ENCODE peak calls at places on chromosomes 7 and 10, in nine cellular contexts. F is Kasumi-1; M is NCI-H2107; T is T-helper 1 cell; E is H9; O is lower lobe of right lung; C is midbrain; N is stimulated activated CD4-positive, alpha-beta T cell treated with anti-CD3 and anti-CD28 coated beads, Interleukin-1b, Interleukin-23, amount 100 ng/mL, for 1 hour; I is anterior cingulate cortex. L is an unnamed sample.

GRCh38 chr10:79346388-79347225 is 662 bp upstream of the PPIF start:
- DNase-seq in I (no peak), C (no peak), M (no peak), E (peak; percentile 67), F (no peak), O (no peak), N (no peak), T (no peak), L (no peak)

GRCh38 chr7:150942591-150943452 is 35.3 kb downstream of the KCNH2 start:
- DNase-seq in T (no peak), C (no peak), I (no peak), N (no peak), F (no peak), E (no peak), O (peak; percentile 24), M (no peak), L (peak; percentile 52)

GRCh38 chr10:101495324-101495925 is 92.6 kb downstream of the POLL start:
- DNase-seq in C (no peak), E (no peak), T (no peak), O (no peak), I (no peak), N (no peak), F (peak; percentile 60), M (no peak), L (no peak)

GRCh38 chr10:84205049-84205852 is 10.9 kb downstream of the CDHR1 start:
- DNase-seq in O (no peak), M (no peak), I (peak; percentile 57), C (peak; percentile 61), T (peak; percentile 27), F (peak; percentile 74), N (peak; percentile 18), E (peak; percentile 69), L (no peak)

GRCh38 chr7:22319424-22320403 is 37.2 kb downstream of the RAPGEF5 start:
- DNase-seq in C (no peak), M (peak; percentile 87), I (no peak), E (no peak), N (no peak), F (no peak), O (no peak), T (no peak), L (no peak)

GRCh38 chr7:92547579-92547978 is 19.0 kb downstream of the RBM48 start:
- DNase-seq in N (no peak), T (no peak), I (peak; percentile 25), M (no peak), C (peak; percentile 24), E (no peak), F (no peak), O (no peak), L (no peak)

GRCh38 chr10:11831520-11831951 is 8.4 kb downstream of the PROSER2 start:
- DNase-seq in N (no peak), T (no peak), C (no peak), I (no peak), O (no peak), E (no peak), M (no peak), F (no peak), L (no peak)

GRCh38 chr10:132385721-132386418 is 11.1 kb upstream of the PWWP2B start:
- DNase-seq in I (no peak), T (no peak), M (no peak), O (peak; percentile 44), C (no peak), F (no peak), N (no peak), E (no peak), L (peak; percentile 41)

GRCh38 chr10:98638920-98639319 is 192.2 kb upstream of the HPS1 start:
- DNase-seq in N (no peak), M (no peak), O (no peak), I (no peak), T (no peak), E (no peak), F (no peak), C (no peak), L (no peak)

GRCh38 chr10:117686606-117687005 is 144.1 kb downstream of the EMX2 start:
- DNase-seq in N (no peak), I (no peak), T (no peak), O (no peak), E (peak; percentile 45), C (no peak), M (no peak), F (no peak), L (no peak)

GRCh38 chr10:100528123-100528884 is 1.4 kb downstream of the NDUFB8 start:
- DNase-seq in N (no peak), O (no peak), F (no peak), I (no peak), E (no peak), T (peak; percentile 53), C (no peak), M (no peak), L (no peak)

GRCh38 chr7:64308019-64308275 is 5.8 kb upstream of the ZNF736 start:
- DNase-seq in F (peak; percentile 44), N (no peak), C (no peak), O (no peak), I (no peak), T (no peak), M (no peak), E (no peak), L (no peak)

L was measured in RWPE2.